ENCODE peak calls at places on chromosomes 11 and 22, in four cellular contexts. I is tibial nerve; V is dorsolateral prefrontal cortex; Y is stimulated activated CD4-positive, alpha-beta T cell treated with anti-CD3 and anti-CD28 coated beads, TNF-alpha, amount 100 ng/mL, for 1 hour. K is an unnamed sample.

GRCh38 chr11:87780068-87780413 is 395.2 kb downstream of the RAB38 start:
- DNase-seq in Y (no peak), V (no peak), I (no peak), K (no peak)

GRCh38 chr11:1307998-1308744 is 1.3 kb downstream of the TOLLIP start:
- DNase-seq in I (no peak), Y (no peak), V (no peak), K (no peak)

GRCh38 chr11:69006816-69007215 is 6.2 kb downstream of the MRGPRF start:
- DNase-seq in I (no peak), Y (no peak), V (no peak), K (no peak)

GRCh38 chr11:210803-211180 is 3.3 kb downstream of the RIC8A start:
- DNase-seq in V (no peak), Y (no peak), I (no peak), K (no peak)

GRCh38 chr22:44648821-44649566 is 53.0 kb upstream of the PRR5 start:
- DNase-seq in V (no peak), I (no peak), Y (no peak), K (no peak)

GRCh38 chr11:115610908-115611307 is 106.7 kb upstream of the CADM1 start:
- DNase-seq in V (no peak), Y (no peak), I (no peak), K (no peak)

GRCh38 chr11:119023741-119024140 is 5.2 kb downstream of the TRAPPC4 start:
- DNase-seq in I (no peak), V (no peak), Y (no peak), K (no peak)

GRCh38 chr11:111776398-111777093 is 10.4 kb upstream of the PPP2R1B start:
- DNase-seq in Y (no peak), I (no peak), V (no peak), K (no peak)

GRCh38 chr11:61693897-61694840 is 14.0 kb downstream of the DAGLA start:
- DNase-seq in I (no peak), V (no peak), Y (no peak), K (peak)

GRCh38 chr22:24390576-24390975 is 36.8 kb upstream of the ADORA2A start:
- DNase-seq in I (no peak), Y (no peak), V (no peak), K (no peak)

GRCh38 chr22:46866591-46866990 is 104.1 kb downstream of the TBC1D22A start:
- DNase-seq in I (no peak), V (no peak), Y (no peak), K (no peak)

GRCh38 chr11:28505216-28505615 is 397.0 kb downstream of the METTL15 start:
- DNase-seq in I (no peak), V (no peak), Y (no peak), K (no peak)

GRCh38 chr22:37197451-37198289 is 9.6 kb upstream of the C1QTNF6 start:
- DNase-seq in Y (no peak), V (no peak), I (no peak), K (no peak)

GRCh38 chr11:111571829-111572501 is 30.3 kb upstream of the SIK2 start:
- DNase-seq in I (no peak), Y (no peak), V (no peak), K (no peak)

GRCh38 chr11:92886243-92886905 is 83.1 kb upstream of the MTNR1B start:
- DNase-seq in V (no peak), Y (no peak), I (no peak), K (peak)

GRCh38 chr11:44811841-44812448 is 85.2 kb downstream of the TSPAN18 start:
- DNase-seq in Y (no peak), V (no peak), I (no peak), K (no peak)

GRCh38 chr11:62295504-62295903 is 3.4 kb downstream of the SCGB1D4 start:
- DNase-seq in V (no peak), I (no peak), Y (no peak), K (no peak)

GRCh38 chr11:13210424-13210823 is 67.2 kb upstream of the BMAL1 start:
- DNase-seq in V (no peak), Y (no peak), I (peak), K (no peak)

GRCh38 chr22:49026476-49027121 is 801.1 kb downstream of the BRD1 start:
- DNase-seq in V (peak), I (no peak), Y (no peak), K (peak)

GRCh38 chr22:50711446-50712340 is 26.3 kb upstream of the ACR start:
- DNase-seq in V (no peak), I (no peak), Y (no peak), K (no peak)

GRCh38 chr22:43198936-43199335 is 12.0 kb upstream of the TTLL12 start:
- DNase-seq in I (no peak), V (no peak), Y (no peak), K (no peak)

GRCh38 chr22:50035131-50035881 is 22.7 kb upstream of the IL17REL start:
- DNase-seq in Y (no peak), V (no peak), I (no peak), K (no peak)

GRCh38 chr22:50068096-50068495 is 10.0 kb upstream of the TTLL8 start:
- DNase-seq in Y (no peak), V (no peak), I (no peak), K (no peak)

GRCh38 chr22:27647540-27647939 is 154.0 kb downstream of the MN1 start:
- DNase-seq in I (no peak), Y (no peak), V (no peak), K (no peak)

GRCh38 chr11:6742260-6742659 is 29.5 kb downstream of the OR2AG2 start:
- DNase-seq in V (no peak), I (no peak), Y (no peak), K (no peak)

GRCh38 chr11:46446343-46446751 is 54.8 kb upstream of the CHRM4 start:
- DNase-seq in I (no peak), Y (no peak), V (no peak), K (no peak)

GRCh38 chr22:44909241-44909640 is 100.6 kb downstream of the PHF21B start:
- DNase-seq in I (no peak), V (no peak), Y (no peak), K (no peak)

GRCh38 chr11:121145826-121146225 is 44.8 kb downstream of the TECTA start:
- DNase-seq in I (no peak), V (no peak), Y (no peak), K (no peak)

GRCh38 chr22:23144926-23145906 is at the start of gene RAB36:
- DNase-seq in V (peak), Y (peak), I (peak), K (peak)

GRCh38 chr11:6353367-6353987 is 33.2 kb upstream of the CAVIN3 start:
- DNase-seq in V (no peak), Y (peak), I (peak), K (no peak)

GRCh38 chr11:130721736-130722135 is 194.5 kb downstream of the SNX19 start:
- DNase-seq in Y (no peak), I (no peak), V (no peak), K (no peak)

GRCh38 chr11:117072517-117073218 is 25.6 kb downstream of the SIK3 start:
- DNase-seq in V (no peak), Y (no peak), I (no peak), K (no peak)

GRCh38 chr11:75474240-75474639 is 41.2 kb upstream of the KLHL35 start:
- DNase-seq in I (no peak), V (no peak), Y (no peak), K (no peak)

GRCh38 chr11:6453152-6453551 is 12.4 kb upstream of the HPX start:
- DNase-seq in Y (no peak), I (no peak), V (no peak), K (no peak)

GRCh38 chr11:90179923-90180322 is 42.9 kb downstream of the CHORDC1 start:
- DNase-seq in I (no peak), Y (no peak), V (no peak), K (no peak)

GRCh38 chr11:93054881-93055280 is 85.4 kb downstream of the MTNR1B start:
- DNase-seq in V (no peak), I (no peak), Y (no peak), K (no peak)

GRCh38 chr11:106733518-106734162 is 284.6 kb downstream of the GUCY1A2 start:
- DNase-seq in I (no peak), Y (no peak), V (no peak), K (no peak)